ENCODE peak calls at places on chromosomes 13 and 19, in four cellular contexts. K is K562, I is GM12878, E is HepG2. N is an unnamed sample.

GRCh38 chr19:29798783-29799182 is 13.0 kb upstream of the CCNE1 start:
- DNase-seq in E (no peak), K (no peak), I (no peak), N (no peak)

GRCh38 chr13:101019126-101019525 is 344.5 kb upstream of the TMTC4 start:
- DNase-seq in K (no peak), I (no peak), E (no peak), N (no peak)

GRCh38 chr19:45424191-45425058 is 708 bp upstream of the ERCC1 start:
- DNase-seq in I (no peak), E (peak; percentile 86), K (peak; percentile 69), N (peak; percentile 95)

GRCh38 chr13:24681930-24682329 is 1.7 kb downstream of the ATP12A start:
- DNase-seq in I (no peak), K (no peak), E (no peak), N (no peak)

GRCh38 chr19:17244618-17245534 is 843 bp downstream of the NR2F6 start:
- DNase-seq in E (no peak), K (no peak), I (no peak), N (no peak)

GRCh38 chr19:10113592-10113963 is 2.1 kb downstream of the P2RY11 start:
- DNase-seq in K (peak; percentile 30), E (no peak), I (no peak), N (no peak)

GRCh38 chr19:55115446-55116065 is 1.9 kb downstream of the PPP1R12C start:
- DNase-seq in K (peak; percentile 57), I (no peak), E (no peak), N (no peak)

GRCh38 chr13:99983401-99984133 is 2.0 kb downstream of the ZIC2 start:
- DNase-seq in I (no peak), K (no peak), E (no peak), N (no peak)

GRCh38 chr13:92573467-92574057 is 653.0 kb upstream of the GPC6 start:
- DNase-seq in E (peak; percentile 44), K (peak; percentile 59), I (no peak), N (peak; percentile 12)

GRCh38 chr13:41603917-41604316 is 146.6 kb downstream of the RGCC start:
- DNase-seq in K (peak; percentile 11), E (no peak), I (no peak), N (peak; percentile 57)

GRCh38 chr19:14434543-14435319 is 1.6 kb downstream of the PKN1 start:
- DNase-seq in I (no peak), E (peak; percentile 72), K (peak; percentile 54), N (no peak)

GRCh38 chr13:109144693-109145437 is 515.5 kb downstream of the MYO16 start:
- DNase-seq in I (no peak), E (no peak), K (no peak), N (no peak)

GRCh38 chr13:23411706-23412105 is 21.8 kb downstream of the SACS start:
- DNase-seq in I (no peak), E (no peak), K (no peak), N (no peak)

GRCh38 chr19:9615828-9616227 is 5.2 kb downstream of the ZNF561 start:
- DNase-seq in E (no peak), K (no peak), I (no peak), N (no peak)

GRCh38 chr19:34838248-34838647 is 65.2 kb upstream of the ZNF599 start:
- DNase-seq in E (peak; percentile 15), I (no peak), K (peak; percentile 28), N (peak; percentile 47)

GRCh38 chr13:76696370-76696769 is 189.8 kb downstream of the KCTD12 start:
- DNase-seq in K (no peak), I (no peak), E (peak; percentile 40), N (peak; percentile 42)

GRCh38 chr13:32647926-32648325 is 61.7 kb downstream of the PDS5B start:
- DNase-seq in E (no peak), I (no peak), K (no peak), N (no peak)
- TF ChIP-seq CHD4 in E (no peak), I (no peak), K (no peak), N (no peak)

DNA sequence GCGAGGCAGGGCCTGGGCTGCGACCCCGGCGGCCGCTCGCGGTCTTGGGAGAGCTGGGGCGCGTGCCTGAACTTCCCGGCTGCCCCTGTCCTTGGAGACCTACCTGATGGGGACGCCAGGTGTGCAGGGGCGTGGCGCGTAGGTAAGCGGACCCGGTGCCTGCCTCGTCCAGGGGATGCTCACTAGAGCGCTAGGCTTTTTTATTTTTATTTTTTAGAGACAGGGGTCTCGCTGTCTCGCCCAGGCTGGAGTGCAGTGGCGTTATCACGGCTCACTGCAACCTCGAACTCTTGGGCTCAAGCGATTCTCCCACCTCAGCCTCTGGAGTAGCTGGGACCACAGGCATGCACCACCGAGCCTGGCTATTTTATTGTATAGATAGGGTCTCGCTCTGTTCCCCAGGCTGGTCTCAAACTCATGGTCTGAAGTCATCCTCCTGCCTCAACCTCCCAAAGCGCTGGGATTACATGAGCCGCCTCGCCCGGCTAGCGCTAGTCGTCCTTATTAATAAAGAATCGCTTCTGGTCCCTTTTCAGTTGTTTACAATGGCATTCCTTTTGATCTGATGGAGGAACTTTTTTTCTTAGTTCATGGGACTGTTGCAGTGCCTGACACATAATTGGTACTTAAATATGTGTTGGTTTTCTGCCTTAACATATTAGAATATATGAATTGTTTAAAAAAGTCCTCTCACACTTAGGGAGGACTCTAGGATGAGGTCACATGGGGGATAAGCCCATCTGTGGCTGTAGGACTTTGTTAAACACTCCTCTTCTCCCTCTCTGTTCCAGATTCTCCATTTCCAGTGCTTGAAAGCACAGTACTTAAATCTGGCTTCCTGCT is 812 bp downstream of the DPY19L3 start:
- DNase-seq in E (no peak), K (no peak), I (no peak), N (no peak)
- TF ChIP-seq CHD2 in E (no peak), K (no peak), I (no peak), N (no peak)

DNA sequence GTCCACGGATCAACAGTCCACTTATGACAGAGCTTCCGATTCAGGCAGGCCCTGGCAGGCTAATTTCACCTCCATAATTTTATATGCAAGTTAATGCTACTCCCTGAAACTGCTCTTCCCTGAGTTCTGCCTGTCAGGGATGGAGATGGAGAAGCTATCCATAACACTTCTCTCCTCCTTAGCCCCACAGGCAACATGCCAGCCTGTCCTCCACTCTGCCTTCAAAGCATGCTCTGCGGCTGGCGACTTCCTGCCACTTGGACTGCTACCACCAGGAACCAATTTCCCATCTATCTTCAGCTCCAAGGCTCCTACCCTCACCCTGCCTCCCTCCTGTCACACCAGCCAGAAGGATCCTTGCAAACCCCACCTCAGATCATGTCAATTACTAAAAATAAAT is 35.4 kb downstream of the GSX1 start:
- DNase-seq in I (no peak), E (no peak), K (no peak), N (no peak)
- TF ChIP-seq CHD4 in I (no peak), E (no peak), K (no peak), N (no peak)

GRCh38 chr13:113187263-113187669 is 21.2 kb downstream of the PCID2 start:
- DNase-seq in I (no peak), K (peak; percentile 64), E (peak; percentile 83), N (peak; percentile 95)
- TF ChIP-seq CHD2 in I (no peak), K (no peak), E (no peak), N (no peak)

GRCh38 chr13:62910541-62910940 is 1494.9 kb upstream of the PCDH20 start:
- DNase-seq in K (no peak), I (no peak), E (no peak), N (no peak)
- TF ChIP-seq CHD4 in K (no peak), I (no peak), E (no peak), N (no peak)

GRCh38 chr13:39688278-39688677 is 32.8 kb downstream of the COG6 start:
- DNase-seq in I (no peak), E (no peak), K (no peak), N (no peak)
- TF ChIP-seq CHD2 in I (no peak), E (no peak), K (no peak), N (no peak)

DNA sequence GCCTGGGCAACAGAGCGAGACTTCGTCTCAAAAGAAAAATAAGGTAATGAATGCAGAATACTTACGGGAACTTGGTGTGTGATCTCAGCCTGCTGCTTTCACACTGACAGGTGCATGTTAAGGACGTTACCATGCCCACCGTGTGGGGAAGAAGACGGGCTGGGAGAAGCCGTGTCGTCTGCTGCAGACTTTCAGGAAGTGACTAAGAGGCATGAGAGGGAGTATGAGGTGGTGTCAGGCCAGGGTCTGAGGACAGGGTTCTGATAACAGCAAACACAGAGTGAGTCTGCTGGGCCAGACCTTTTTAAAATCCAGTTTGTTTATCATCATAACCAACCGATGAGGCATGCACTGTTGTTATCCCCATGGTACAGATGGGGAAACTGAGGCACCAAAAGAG is 13.6 kb upstream of the GALP start:
- DNase-seq in E (no peak), I (no peak), K (no peak), N (no peak)
- TF ChIP-seq CHD4 in E (no peak), I (no peak), K (no peak), N (no peak)

GRCh38 chr19:18762125-18763023 is 28.7 kb downstream of the COMP start:
- DNase-seq in I (no peak), E (peak; percentile 63), K (no peak), N (no peak)

GRCh38 chr19:18764591-18765051 is 26.5 kb downstream of the COMP start:
- DNase-seq in E (no peak), K (no peak), I (no peak), N (no peak)

GRCh38 chr19:18768046-18768771 is 22.9 kb downstream of the COMP start:
- DNase-seq in I (no peak), K (peak; percentile 70), E (no peak), N (no peak)

GRCh38 chr19:18763674-18764590 is 27.2 kb downstream of the COMP start:
- DNase-seq in E (no peak), I (no peak), K (peak; percentile 67), N (no peak)

GRCh38 chr19:18765224-18765623 is 25.9 kb downstream of the COMP start:
- DNase-seq in K (no peak), E (no peak), I (no peak), N (no peak)
- TF ChIP-seq CHD2 in K (no peak), E (no peak), I (no peak), N (no peak)

GRCh38 chr13:82625753-82626152 is 1256.5 kb downstream of the SLITRK1 start:
- DNase-seq in E (no peak), K (no peak), I (no peak), N (no peak)

GRCh38 chr13:82627183-82627582 is 1255.1 kb downstream of the SLITRK1 start:
- DNase-seq in K (no peak), E (no peak), I (no peak), N (peak; percentile 10)
- TF ChIP-seq CHD4 in K (no peak), E (no peak), I (no peak), N (no peak)

N was measured in A549.